ENCODE peak calls at places on chromosomes 1 and 21, in five cellular contexts. E is nephron progenitor cell; R is naive B cell; H is GM19239; U is stimulated activated CD4-positive, alpha-beta T cell treated with anti-CD3 and anti-CD28 coated beads, Interleukin-1b, Interleukin-23, amount 100 ng/mL, for 24 hours. Y is an unnamed sample.

GRCh38 chr1:107844009-107844408 is 121.0 kb downstream of the VAV3 start:
- DNase-seq in R (peak), H (no peak), E (no peak), U (no peak), Y (no peak)

GRCh38 chr1:30721311-30722174 is 1.8 kb downstream of the MATN1 start:
- DNase-seq in R (no peak), H (no peak), E (no peak), U (no peak), Y (no peak)

GRCh38 chr1:228063251-228064191 is 19.0 kb upstream of the ARF1 start:
- DNase-seq in E (no peak), H (no peak), R (no peak), U (no peak), Y (no peak)

GRCh38 chr1:201213106-201213770 is 22.6 kb downstream of the IGFN1 start:
- DNase-seq in E (no peak), R (no peak), H (no peak), U (no peak), Y (no peak)

GRCh38 chr1:114670083-114671010 is 498 bp upstream of the DENND2C start:
- DNase-seq in E (peak), H (peak), R (peak), U (peak), Y (peak)

GRCh38 chr1:157993179-157994080 is at the start of gene KIRREL1:
- DNase-seq in R (peak), E (peak), U (no peak), H (no peak), Y (peak)

GRCh38 chr1:172977296-172978027 is 73.3 kb downstream of the TNFSF18 start:
- DNase-seq in R (no peak), U (no peak), E (no peak), H (no peak), Y (no peak)

GRCh38 chr1:198492872-198493271 is 47.6 kb downstream of the ATP6V1G3 start:
- DNase-seq in H (no peak), E (no peak), R (no peak), U (no peak), Y (no peak)

GRCh38 chr1:211944733-211945500 is 90.4 kb downstream of the INTS7 start:
- DNase-seq in E (peak), U (no peak), R (no peak), H (no peak), Y (no peak)

GRCh38 chr1:6080469-6080868 is 34.8 kb downstream of the KCNAB2 start:
- DNase-seq in U (no peak), E (no peak), R (no peak), H (no peak), Y (peak)

GRCh38 chr1:227234998-227235405 is 83.3 kb downstream of the CDC42BPA start:
- DNase-seq in R (no peak), U (no peak), H (peak), E (no peak), Y (peak)

GRCh38 chr21:32921632-32922230 is 104.0 kb upstream of the OLIG2 start:
- DNase-seq in U (peak), R (peak), E (peak), H (no peak), Y (peak)

GRCh38 chr1:210558302-210558701 is 229.6 kb downstream of the HHAT start:
- DNase-seq in H (no peak), U (no peak), E (no peak), R (no peak), Y (no peak)

GRCh38 chr21:14271053-14271452 is 55.1 kb downstream of the RBM11 start:
- DNase-seq in R (no peak), H (no peak), U (no peak), E (no peak), Y (no peak)

GRCh38 chr21:32994305-32994704 is 31.4 kb upstream of the OLIG2 start:
- DNase-seq in E (no peak), U (no peak), R (no peak), H (peak), Y (peak)

GRCh38 chr21:46217511-46218196 is 10.9 kb downstream of the LSS start:
- DNase-seq in E (no peak), U (no peak), H (no peak), R (no peak), Y (no peak)

GRCh38 chr1:58572691-58573090 is 4.4 kb downstream of the TACSTD2 start:
- DNase-seq in H (no peak), U (no peak), E (no peak), R (no peak), Y (no peak)

GRCh38 chr1:198950036-198950435 is 311.2 kb downstream of the PTPRC start:
- DNase-seq in H (no peak), E (no peak), U (no peak), R (no peak), Y (no peak)

GRCh38 chr1:168135116-168135981 is 1.4 kb downstream of the GPR161 start:
- DNase-seq in U (no peak), R (no peak), E (peak), H (no peak), Y (peak)

GRCh38 chr1:109521465-109521951 is 12.0 kb upstream of the AMIGO1 start:
- DNase-seq in U (no peak), E (no peak), R (no peak), H (no peak), Y (no peak)

GRCh38 chr1:168767885-168768584 is 39.0 kb upstream of the DPT start:
- DNase-seq in H (no peak), U (no peak), R (no peak), E (no peak), Y (no peak)

GRCh38 chr1:6645022-6645421 is 20.4 kb downstream of the THAP3 start:
- DNase-seq in E (peak), U (no peak), R (no peak), H (no peak), Y (no peak)

GRCh38 chr1:53380296-53380695 is 52.4 kb upstream of the LRP8 start:
- DNase-seq in E (no peak), U (no peak), H (no peak), R (no peak), Y (no peak)

GRCh38 chr1:207115269-207115668 is 11.2 kb downstream of the C4BPA start:
- DNase-seq in R (no peak), U (no peak), E (no peak), H (no peak), Y (no peak)

GRCh38 chr21:32173106-32173755 is 105.6 kb downstream of the MIS18A start:
- DNase-seq in R (no peak), E (no peak), U (no peak), H (no peak), Y (peak)

GRCh38 chr1:61271412-61271789 is 189.0 kb downstream of the NFIA start:
- DNase-seq in H (no peak), E (no peak), R (no peak), U (no peak), Y (no peak)

GRCh38 chr1:228009116-228009827 is 2.5 kb downstream of the WNT3A start:
- DNase-seq in R (peak), E (no peak), U (no peak), H (no peak), Y (no peak)

GRCh38 chr1:48936436-48936835 is 159.7 kb upstream of the BEND5 start:
- DNase-seq in E (no peak), U (no peak), R (no peak), H (no peak), Y (no peak)

GRCh38 chr21:45979141-45979631 is 2.4 kb upstream of the COL6A1 start:
- DNase-seq in E (peak), U (no peak), R (no peak), H (no peak), Y (no peak)

GRCh38 chr1:201713093-201713810 is 115.7 kb upstream of the IPO9 start:
- DNase-seq in U (no peak), E (no peak), H (no peak), R (no peak), Y (peak)

GRCh38 chr1:18058522-18058921 is 49.1 kb upstream of the IGSF21 start:
- DNase-seq in R (no peak), E (peak), H (no peak), U (no peak), Y (no peak)

GRCh38 chr21:45590246-45590725 is 48.0 kb upstream of the SLC19A1 start:
- DNase-seq in R (no peak), U (peak), H (peak), E (peak), Y (peak)

GRCh38 chr1:151989131-151989868 is 4.4 kb downstream of the S100A10 start:
- DNase-seq in H (no peak), R (no peak), U (peak), E (no peak), Y (peak)

GRCh38 chr1:92748138-92748537 is 36.8 kb downstream of the EVI5 start:
- DNase-seq in R (no peak), H (no peak), E (no peak), U (no peak), Y (no peak)

GRCh38 chr1:44044071-44044801 is 13.0 kb upstream of the SLC6A9 start:
- DNase-seq in U (no peak), H (no peak), R (no peak), E (no peak), Y (no peak)

GRCh38 chr1:172246521-172247390 is 173.7 kb upstream of the C1orf105 start:
- DNase-seq in R (no peak), H (no peak), E (no peak), U (no peak), Y (no peak)

GRCh38 chr1:30407862-30408580 is 315.4 kb downstream of the MATN1 start:
- DNase-seq in H (no peak), R (no peak), E (no peak), U (no peak), Y (no peak)

Y was measured in dermis blood vessel endothelial cell.